ENCODE peak calls at places on chromosome 1, in five cellular contexts. X is prostate gland, R is cardiac fibroblast, Q is Caco-2, N is IMR-90. I is an unnamed sample.
A peak's percentile ranks its signal among the peaks of the same experiment; 100 is the strongest.

GRCh38 chr1:62720946-62721554 is 32.9 kb upstream of the DOCK7 start:
- DNase-seq in X (peak; percentile 17), Q (no peak), N (peak; percentile 27), R (no peak), I (no peak)

GRCh38 chr1:8374812-8375211 is 56.9 kb downstream of the SLC45A1 start:
- DNase-seq in X (no peak), Q (no peak), R (peak; percentile 59), N (peak; percentile 56), I (peak; percentile 22)

GRCh38 chr1:7540816-7541215 is 230.3 kb upstream of the VAMP3 start:
- DNase-seq in Q (no peak), N (no peak), X (no peak), R (no peak), I (no peak)

GRCh38 chr1:212816567-212817278 is 25.0 kb downstream of the TATDN3 start:
- DNase-seq in N (peak; percentile 5), R (no peak), X (no peak), Q (no peak), I (no peak)

GRCh38 chr1:204454476-204454875 is 40.1 kb downstream of the PIK3C2B start:
- DNase-seq in X (no peak), Q (no peak), N (no peak), R (no peak), I (no peak)

GRCh38 chr1:110620686-110621085 is 14.5 kb upstream of the KCNA2 start:
- DNase-seq in N (no peak), R (no peak), X (no peak), Q (no peak), I (no peak)

GRCh38 chr1:202580604-202581003 is 129.7 kb downstream of the SYT2 start:
- DNase-seq in N (no peak), R (no peak), Q (no peak), X (no peak), I (no peak)

GRCh38 chr1:101474039-101474665 is 237.3 kb downstream of the S1PR1 start:
- DNase-seq in N (no peak), Q (no peak), X (no peak), R (peak; percentile 5), I (peak; percentile 50)

GRCh38 chr1:236051107-236051885 is 13.6 kb downstream of the NID1 start:
- DNase-seq in Q (no peak), N (peak; percentile 55), X (no peak), R (peak; percentile 40), I (no peak)

DNA sequence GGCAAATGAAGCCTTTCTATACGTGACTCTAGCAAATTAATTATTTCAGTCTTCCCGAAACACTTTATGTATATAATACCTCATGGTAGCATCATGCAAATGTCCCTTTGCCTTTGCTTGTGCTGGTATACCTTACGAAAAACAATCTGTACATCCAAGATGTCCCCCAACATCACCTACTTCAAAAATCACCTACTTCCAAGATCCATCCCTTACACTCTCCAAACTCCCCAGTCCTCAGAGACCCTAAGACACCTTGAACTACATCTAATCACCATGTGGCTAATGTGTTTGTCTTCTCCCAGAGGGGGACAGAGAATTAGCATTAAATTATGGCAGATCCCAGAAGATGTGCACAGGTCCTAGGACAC is 46.5 kb upstream of the CRNN start:
- DNase-seq in Q (no peak), N (no peak), R (no peak), X (no peak), I (no peak)
- TF ChIP-seq CTCF in Q (no peak), N (no peak), R (no peak), X (no peak), I (no peak)

GRCh38 chr1:92834617-92835016 is 2.8 kb downstream of the RPL5 start:
- DNase-seq in N (no peak), X (no peak), Q (no peak), R (no peak), I (no peak)

GRCh38 chr1:92838519-92838918 is 6.7 kb downstream of the RPL5 start:
- DNase-seq in Q (no peak), N (peak; percentile 45), X (no peak), R (no peak), I (no peak)

GRCh38 chr1:92833840-92834239 is 2.0 kb downstream of the RPL5 start:
- DNase-seq in Q (no peak), R (no peak), N (no peak), X (no peak), I (no peak)

GRCh38 chr1:92839442-92839841 is 7.6 kb downstream of the RPL5 start:
- DNase-seq in Q (no peak), X (no peak), N (no peak), R (no peak), I (no peak)

GRCh38 chr1:92837062-92837461 is 5.2 kb downstream of the RPL5 start:
- DNase-seq in X (no peak), N (peak; percentile 34), R (peak; percentile 37), Q (no peak), I (no peak)
- H3K4me3 ChIP-seq in X (no peak overlapping the region), N (no peak overlapping the region), R (no peak overlapping the region), Q (no peak overlapping the region), I (no peak overlapping the region)

GRCh38 chr1:48870596-48870995 is 93.9 kb upstream of the BEND5 start:
- DNase-seq in N (no peak), R (peak; percentile 40), X (no peak), Q (no peak), I (peak; percentile 45)
- TF ChIP-seq CTCF in N (peak; percentile 7), R (peak; percentile 59), X (no peak), Q (peak; percentile 67), I (peak; percentile 61)

GRCh38 chr1:45864124-45864721 is 60.8 kb downstream of the MAST2 start:
- DNase-seq in R (no peak), N (no peak), Q (no peak), X (no peak), I (no peak)
- H3K4me3 ChIP-seq in R (peak overlapping the region; percentile 35), N (peak overlapping the region; percentile 73), Q (no peak overlapping the region), X (peak overlapping the region; percentile 12), I (no peak overlapping the region)

GRCh38 chr1:206468571-206468970 is 1.7 kb upstream of the IKBKE start:
- DNase-seq in X (no peak), Q (no peak), R (no peak), N (no peak), I (peak; percentile 22)
- TF ChIP-seq CTCF in X (no peak), Q (no peak), R (no peak), N (no peak), I (no peak)

DNA sequence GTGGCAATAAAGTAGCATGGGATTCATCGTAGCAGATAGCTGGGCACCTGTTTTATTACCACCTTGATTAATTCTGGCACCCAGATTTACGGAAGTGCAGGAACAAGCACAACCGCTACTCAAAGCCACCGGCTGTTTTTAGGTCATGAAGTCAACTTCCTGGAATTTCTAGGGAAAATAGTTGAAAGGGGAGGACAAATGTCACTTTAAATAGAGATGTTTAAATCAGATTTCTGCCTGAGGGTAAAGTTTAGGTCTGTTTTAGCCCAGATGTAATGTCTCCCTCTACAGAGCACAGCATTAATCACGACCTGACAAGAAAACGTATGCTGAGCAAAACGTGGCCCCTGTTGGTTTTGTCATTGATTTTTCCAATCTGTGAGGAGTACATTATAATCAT is 8.0 kb downstream of the ADGRL2 start:
- DNase-seq in Q (no peak), R (peak; percentile 37), N (no peak), X (no peak), I (no peak)
- H3K4me3 ChIP-seq in Q (no peak overlapping the region), R (no peak overlapping the region), N (no peak overlapping the region), X (no peak overlapping the region), I (no peak overlapping the region)

GRCh38 chr1:103461171-103462105 is 64.1 kb upstream of the RNPC3 start:
- DNase-seq in Q (no peak), X (no peak), R (peak; percentile 65), N (peak; percentile 16), I (peak; percentile 6)
- TF ChIP-seq CTCF in Q (peak; percentile 30), X (peak; percentile 22), R (peak; percentile 46), N (peak; percentile 63), I (peak; percentile 47)

GRCh38 chr1:108745980-108746381 is 493 bp upstream of the STXBP3 start:
- DNase-seq in X (no peak), R (no peak), N (no peak), Q (no peak), I (no peak)

GRCh38 chr1:108746382-108747127 is at the start of gene STXBP3:
- DNase-seq in R (peak; percentile 99), N (peak; percentile 98), Q (peak; percentile 97), X (peak; percentile 97), I (peak; percentile 99)

GRCh38 chr1:108749081-108749480 is 2.6 kb downstream of the STXBP3 start:
- DNase-seq in N (no peak), Q (no peak), R (no peak), X (no peak), I (no peak)

GRCh38 chr1:108747128-108747827 is 804 bp downstream of the STXBP3 start:
- DNase-seq in N (peak; percentile 84), X (peak; percentile 79), R (peak; percentile 89), Q (peak; percentile 79), I (peak; percentile 66)

GRCh38 chr1:108747898-108748297 is 1.4 kb downstream of the STXBP3 start:
- DNase-seq in R (no peak), X (no peak), Q (no peak), N (no peak), I (no peak)
- H3K4me3 ChIP-seq in R (peak overlapping the region; percentile 88), X (no peak overlapping the region), Q (no peak overlapping the region), N (no peak overlapping the region), I (peak overlapping the region; percentile 66)

DNA sequence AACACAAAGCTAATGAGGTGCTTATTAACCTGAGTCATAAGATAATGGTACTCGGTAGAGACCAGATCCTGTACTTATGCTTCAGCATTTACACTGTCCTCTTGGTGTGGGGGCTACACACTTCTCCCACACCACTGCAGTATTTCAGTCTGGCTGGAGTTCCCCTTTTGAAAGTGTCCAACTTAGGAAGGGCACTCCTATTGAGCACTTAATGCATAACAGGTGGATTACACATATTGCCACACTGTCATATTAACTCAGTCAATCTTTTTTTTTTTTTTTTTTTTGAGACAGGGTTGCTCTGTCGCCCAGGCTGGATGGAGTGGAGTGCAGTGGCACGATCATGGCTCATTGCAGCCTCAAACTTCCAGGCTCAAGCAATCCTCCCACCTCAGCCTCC is 1.5 kb downstream of the GPATCH4 start:
- DNase-seq in Q (no peak), R (peak; percentile 30), X (no peak), N (no peak), I (peak; percentile 67)
- TF ChIP-seq CTCF in Q (peak; percentile 29), R (peak; percentile 8), X (no peak), N (peak; percentile 14), I (no peak)

I was measured in GM12865.